ENCODE peak calls at places on chromosomes 13 and 19, in eight cellular contexts. C is NCI-H1930; G is HuH-7; L is Right ventricle myocardium superior; Q is T follicular helper cell; F is NCI-H774; U is stimulated activated CD8-positive, alpha-beta memory T cell treated with anti-CD3 and anti-CD28 coated beads, Interleukin-4, amount 100 ng/mL, for 1 hour; Z is Kasumi-1. J is an unnamed sample.

GRCh38 chr19:10219678-10220077 is 11.5 kb downstream of the S1PR2 start:
- DNase-seq in Q (peak), L (no peak), G (peak), C (no peak), Z (peak), U (no peak), F (no peak), J (no peak)

GRCh38 chr13:44819245-44819644 is 170.0 kb downstream of the NUFIP1 start:
- DNase-seq in U (no peak), F (peak), C (no peak), Z (no peak), L (no peak), Q (no peak), G (no peak), J (no peak)

GRCh38 chr13:76667551-76667950 is 218.7 kb downstream of the KCTD12 start:
- DNase-seq in C (peak), U (no peak), Z (peak), G (no peak), Q (no peak), F (peak), L (no peak), J (no peak)

GRCh38 chr19:28155265-28155664 is 1057.7 kb downstream of the UQCRFS1 start:
- DNase-seq in Q (no peak), C (no peak), L (no peak), G (no peak), U (no peak), F (no peak), Z (no peak), J (no peak)

GRCh38 chr19:10887616-10888367 is 16.4 kb downstream of the CARM1 start:
- DNase-seq in C (no peak), L (no peak), G (no peak), U (no peak), F (no peak), Q (no peak), Z (no peak), J (no peak)

GRCh38 chr13:55234311-55234710 is 1906.4 kb upstream of the PRR20A start:
- DNase-seq in Q (no peak), C (no peak), U (no peak), Z (no peak), L (no peak), F (no peak), G (no peak), J (no peak)

GRCh38 chr19:40284501-40285352 is at the start of gene AKT2:
- DNase-seq in U (peak), Q (peak), Z (peak), L (no peak), C (peak), G (no peak), F (no peak), J (peak)

GRCh38 chr13:74206061-74206561 is 71.9 kb upstream of the KLF12 start:
- DNase-seq in Z (no peak), L (no peak), F (no peak), C (no peak), Q (no peak), U (no peak), G (no peak), J (no peak)

GRCh38 chr19:19459099-19459498 is 53.6 kb downstream of the GATAD2A start:
- DNase-seq in G (no peak), U (no peak), F (no peak), L (no peak), C (no peak), Q (no peak), Z (no peak), J (no peak)